ENCODE peak calls at places on chromosomes 4 and X, in seven cellular contexts. One of them, this sample, is unnamed.

GRCh38 chr4:144589512-144589911 is 56.4 kb upstream of the HHIP start:
- DNase-seq in MM.1S: peak; percentile 65
- DNase-seq in endothelial cell of umbilical vein: no peak
- DNase-seq in endothelial cell: no peak
- DNase-seq in neural progenitor cell: no peak
- DNase-seq in kidney: no peak
- DNase-seq in breast epithelium: no peak
- DNase-seq in this sample: no peak

GRCh38 chrX:793216-793770 is 162.7 kb downstream of the SHOX start:
- DNase-seq in endothelial cell of umbilical vein: no peak
- DNase-seq in breast epithelium: no peak
- DNase-seq in neural progenitor cell: peak; percentile 23
- DNase-seq in MM.1S: no peak
- DNase-seq in kidney: no peak
- DNase-seq in endothelial cell: no peak
- DNase-seq in this sample: no peak

GRCh38 chr4:40471923-40472322 is 136.8 kb downstream of the CHRNA9 start:
- DNase-seq in kidney: no peak
- DNase-seq in endothelial cell: no peak
- DNase-seq in breast epithelium: no peak
- DNase-seq in endothelial cell of umbilical vein: no peak
- DNase-seq in neural progenitor cell: no peak
- DNase-seq in MM.1S: no peak
- DNase-seq in this sample: no peak

GRCh38 chrX:49120104-49120503 is 3.4 kb downstream of the GPKOW start:
- DNase-seq in MM.1S: no peak
- DNase-seq in kidney: no peak
- DNase-seq in endothelial cell of umbilical vein: no peak
- DNase-seq in neural progenitor cell: no peak
- DNase-seq in breast epithelium: no peak
- DNase-seq in endothelial cell: no peak
- DNase-seq in this sample: no peak

GRCh38 chr4:94127707-94128328 is 79.8 kb upstream of the SMARCAD1 start:
- DNase-seq in MM.1S: peak; percentile 43
- DNase-seq in breast epithelium: no peak
- DNase-seq in endothelial cell: no peak
- DNase-seq in kidney: no peak
- DNase-seq in neural progenitor cell: peak; percentile 37
- DNase-seq in endothelial cell of umbilical vein: peak; percentile 36
- DNase-seq in this sample: no peak

GRCh38 chr4:172547724-172548123 is 620.9 kb upstream of the GALNT7 start:
- DNase-seq in breast epithelium: no peak
- DNase-seq in endothelial cell: no peak
- DNase-seq in neural progenitor cell: no peak
- DNase-seq in kidney: no peak
- DNase-seq in endothelial cell of umbilical vein: no peak
- DNase-seq in MM.1S: no peak
- DNase-seq in this sample: peak; percentile 9

GRCh38 chr4:54099959-54100606 is at the start of gene GSX2:
- DNase-seq in breast epithelium: no peak
- DNase-seq in endothelial cell of umbilical vein: no peak
- DNase-seq in MM.1S: no peak
- DNase-seq in neural progenitor cell: peak; percentile 54
- DNase-seq in endothelial cell: no peak
- DNase-seq in kidney: no peak
- DNase-seq in this sample: peak; percentile 40

GRCh38 chr4:185708348-185708747 is 103.6 kb downstream of the SORBS2 start:
- DNase-seq in neural progenitor cell: no peak
- DNase-seq in MM.1S: no peak
- DNase-seq in endothelial cell of umbilical vein: peak; percentile 82
- DNase-seq in endothelial cell: no peak
- DNase-seq in kidney: no peak
- DNase-seq in breast epithelium: no peak
- DNase-seq in this sample: no peak

GRCh38 chrX:97763391-97763790 is 879.7 kb downstream of the RPA4 start:
- DNase-seq in breast epithelium: no peak
- DNase-seq in kidney: no peak
- DNase-seq in neural progenitor cell: peak; percentile 22
- DNase-seq in endothelial cell of umbilical vein: no peak
- DNase-seq in endothelial cell: no peak
- DNase-seq in MM.1S: no peak
- DNase-seq in this sample: no peak

GRCh38 chr4:98204236-98204553 is 57.0 kb upstream of the RAP1GDS1 start:
- DNase-seq in kidney: no peak
- DNase-seq in breast epithelium: no peak
- DNase-seq in MM.1S: no peak
- DNase-seq in endothelial cell: no peak
- DNase-seq in endothelial cell of umbilical vein: no peak
- DNase-seq in neural progenitor cell: no peak
- DNase-seq in this sample: no peak

GRCh38 chrX:15475021-15475420 is 18.1 kb downstream of the PIR start:
- DNase-seq in kidney: no peak
- DNase-seq in endothelial cell: no peak
- DNase-seq in MM.1S: no peak
- DNase-seq in breast epithelium: no peak
- DNase-seq in neural progenitor cell: no peak
- DNase-seq in endothelial cell of umbilical vein: peak; percentile 68
- DNase-seq in this sample: no peak

GRCh38 chr4:5999830-6000365 is 18.3 kb downstream of the C4orf50 start:
- DNase-seq in breast epithelium: no peak
- DNase-seq in endothelial cell of umbilical vein: no peak
- DNase-seq in endothelial cell: no peak
- DNase-seq in neural progenitor cell: no peak
- DNase-seq in MM.1S: no peak
- DNase-seq in kidney: peak; percentile 37
- DNase-seq in this sample: no peak

GRCh38 chr4:165288639-165289428 is 38.6 kb upstream of the MSMO1 start:
- DNase-seq in kidney: no peak
- DNase-seq in breast epithelium: no peak
- DNase-seq in endothelial cell of umbilical vein: no peak
- DNase-seq in endothelial cell: no peak
- DNase-seq in neural progenitor cell: no peak
- DNase-seq in MM.1S: no peak
- DNase-seq in this sample: no peak

GRCh38 chr4:76850010-76850441 is 47.9 kb downstream of the SOWAHB start:
- DNase-seq in endothelial cell of umbilical vein: peak; percentile 76
- DNase-seq in neural progenitor cell: no peak
- DNase-seq in MM.1S: no peak
- DNase-seq in endothelial cell: no peak
- DNase-seq in kidney: no peak
- DNase-seq in breast epithelium: no peak
- DNase-seq in this sample: no peak

GRCh38 chr4:34293459-34293858 is 1950.9 kb downstream of the ARAP2 start:
- DNase-seq in kidney: no peak
- DNase-seq in endothelial cell of umbilical vein: no peak
- DNase-seq in endothelial cell: no peak
- DNase-seq in breast epithelium: no peak
- DNase-seq in neural progenitor cell: no peak
- DNase-seq in MM.1S: no peak
- DNase-seq in this sample: no peak

GRCh38 chrX:24391362-24391761 is 30.9 kb downstream of the SUPT20HL1 start:
- DNase-seq in MM.1S: no peak
- DNase-seq in endothelial cell: no peak
- DNase-seq in kidney: no peak
- DNase-seq in neural progenitor cell: no peak
- DNase-seq in breast epithelium: no peak
- DNase-seq in endothelial cell of umbilical vein: no peak
- DNase-seq in this sample: no peak
- TF ChIP-seq CTCF in MM.1S: no peak
- TF ChIP-seq CTCF in endothelial cell: no peak
- TF ChIP-seq CTCF in kidney: no peak
- TF ChIP-seq CTCF in neural progenitor cell: no peak
- TF ChIP-seq CTCF in breast epithelium: no peak
- TF ChIP-seq CTCF in endothelial cell of umbilical vein: no peak
- TF ChIP-seq CTCF in this sample: no peak

GRCh38 chr4:130563185-130563890 is 1467.4 kb downstream of the C4orf33 start:
- DNase-seq in neural progenitor cell: peak; percentile 82
- DNase-seq in MM.1S: peak; percentile 26
- DNase-seq in endothelial cell: peak; percentile 27
- DNase-seq in endothelial cell of umbilical vein: peak; percentile 73
- DNase-seq in breast epithelium: no peak
- DNase-seq in kidney: no peak
- DNase-seq in this sample: peak; percentile 48
- TF ChIP-seq CTCF in neural progenitor cell: peak; percentile 69
- TF ChIP-seq CTCF in MM.1S: peak; percentile 60
- TF ChIP-seq CTCF in endothelial cell: no peak
- TF ChIP-seq CTCF in endothelial cell of umbilical vein: peak; percentile 53
- TF ChIP-seq CTCF in breast epithelium: peak; percentile 15
- TF ChIP-seq CTCF in kidney: peak; percentile 30
- TF ChIP-seq CTCF in this sample: peak; percentile 59

DNA sequence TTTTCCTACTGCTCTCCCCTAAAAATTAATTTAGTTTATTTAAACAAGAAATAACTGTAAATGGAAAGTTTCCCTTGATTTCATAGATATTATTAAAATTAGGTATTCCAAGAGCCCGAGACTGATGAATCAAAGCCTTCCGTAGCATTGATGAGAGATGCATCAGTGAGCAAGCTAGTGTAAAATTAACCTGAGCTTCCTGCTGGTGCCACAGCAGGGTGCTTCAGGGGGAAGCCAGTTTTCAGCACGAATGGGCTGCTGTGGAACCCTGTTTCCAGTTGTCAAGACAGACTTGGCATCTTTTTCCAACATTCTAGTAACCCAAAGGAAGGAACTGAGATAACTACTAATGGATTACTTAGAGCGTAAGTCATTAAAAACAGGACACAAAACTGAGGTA is 221.7 kb downstream of the RBMX2 start:
- DNase-seq in neural progenitor cell: no peak
- DNase-seq in endothelial cell: no peak
- DNase-seq in MM.1S: no peak
- DNase-seq in endothelial cell of umbilical vein: no peak
- DNase-seq in kidney: no peak
- DNase-seq in breast epithelium: no peak
- DNase-seq in this sample: no peak
- TF ChIP-seq CTCF in neural progenitor cell: no peak
- TF ChIP-seq CTCF in endothelial cell: no peak
- TF ChIP-seq CTCF in MM.1S: no peak
- TF ChIP-seq CTCF in endothelial cell of umbilical vein: no peak
- TF ChIP-seq CTCF in kidney: no peak
- TF ChIP-seq CTCF in breast epithelium: no peak
- TF ChIP-seq CTCF in this sample: no peak

GRCh38 chrX:133958997-133959688 is 26.3 kb downstream of the GPC3 start:
- DNase-seq in kidney: no peak
- DNase-seq in MM.1S: no peak
- DNase-seq in breast epithelium: no peak
- DNase-seq in endothelial cell of umbilical vein: no peak
- DNase-seq in endothelial cell: no peak
- DNase-seq in neural progenitor cell: no peak
- DNase-seq in this sample: no peak
- TF ChIP-seq CTCF in kidney: peak; percentile 19
- TF ChIP-seq CTCF in MM.1S: no peak
- TF ChIP-seq CTCF in breast epithelium: no peak
- TF ChIP-seq CTCF in endothelial cell of umbilical vein: no peak
- TF ChIP-seq CTCF in endothelial cell: no peak
- TF ChIP-seq CTCF in neural progenitor cell: no peak
- TF ChIP-seq CTCF in this sample: no peak

DNA sequence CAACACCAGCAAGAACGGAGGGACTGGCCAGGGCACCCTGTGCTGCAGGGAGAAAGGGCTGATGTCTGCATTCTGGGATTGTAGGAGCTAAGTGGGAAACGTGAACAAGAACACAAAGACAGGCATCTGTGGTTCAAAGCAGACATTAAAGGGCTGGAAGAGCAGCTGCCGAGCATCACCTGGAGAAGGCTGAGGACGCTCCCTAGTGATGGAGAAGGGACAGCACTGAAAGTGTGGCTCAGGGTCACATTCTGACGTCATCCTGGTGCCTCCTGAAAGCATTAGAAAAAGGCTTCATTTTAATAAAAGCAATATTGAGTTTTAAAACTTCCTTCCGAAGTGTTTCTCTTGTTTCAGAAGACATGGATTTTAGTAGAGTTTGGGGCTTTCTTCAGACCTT is 62.3 kb downstream of the CLDN22 start:
- DNase-seq in MM.1S: no peak
- DNase-seq in endothelial cell of umbilical vein: no peak
- DNase-seq in breast epithelium: no peak
- DNase-seq in kidney: no peak
- DNase-seq in neural progenitor cell: peak; percentile 15
- DNase-seq in endothelial cell: no peak
- DNase-seq in this sample: no peak
- TF ChIP-seq CTCF in MM.1S: no peak
- TF ChIP-seq CTCF in endothelial cell of umbilical vein: no peak
- TF ChIP-seq CTCF in breast epithelium: no peak
- TF ChIP-seq CTCF in kidney: no peak
- TF ChIP-seq CTCF in neural progenitor cell: peak; percentile 15
- TF ChIP-seq CTCF in endothelial cell: no peak
- TF ChIP-seq CTCF in this sample: no peak

GRCh38 chr4:154123897-154124296 is 335.0 kb upstream of the SFRP2 start:
- DNase-seq in neural progenitor cell: no peak
- DNase-seq in endothelial cell of umbilical vein: no peak
- DNase-seq in endothelial cell: no peak
- DNase-seq in MM.1S: no peak
- DNase-seq in kidney: no peak
- DNase-seq in breast epithelium: no peak
- DNase-seq in this sample: no peak

GRCh38 chr4:154120690-154121089 is 331.8 kb upstream of the SFRP2 start:
- DNase-seq in neural progenitor cell: no peak
- DNase-seq in kidney: no peak
- DNase-seq in breast epithelium: no peak
- DNase-seq in endothelial cell of umbilical vein: no peak
- DNase-seq in MM.1S: no peak
- DNase-seq in endothelial cell: no peak
- DNase-seq in this sample: no peak

GRCh38 chr4:154124539-154125255 is 335.8 kb upstream of the SFRP2 start:
- DNase-seq in endothelial cell of umbilical vein: no peak
- DNase-seq in breast epithelium: no peak
- DNase-seq in neural progenitor cell: no peak
- DNase-seq in MM.1S: no peak
- DNase-seq in endothelial cell: no peak
- DNase-seq in kidney: no peak
- DNase-seq in this sample: no peak

GRCh38 chr4:154120277-154120676 is 331.4 kb upstream of the SFRP2 start:
- DNase-seq in endothelial cell of umbilical vein: no peak
- DNase-seq in MM.1S: peak; percentile 78
- DNase-seq in breast epithelium: no peak
- DNase-seq in endothelial cell: no peak
- DNase-seq in neural progenitor cell: no peak
- DNase-seq in kidney: no peak
- DNase-seq in this sample: no peak

GRCh38 chr4:154119317-154119716 is 330.4 kb upstream of the SFRP2 start:
- DNase-seq in endothelial cell of umbilical vein: no peak
- DNase-seq in endothelial cell: no peak
- DNase-seq in breast epithelium: no peak
- DNase-seq in neural progenitor cell: peak; percentile 37
- DNase-seq in MM.1S: no peak
- DNase-seq in kidney: no peak
- DNase-seq in this sample: no peak
- TF ChIP-seq CTCF in endothelial cell of umbilical vein: no peak
- TF ChIP-seq CTCF in endothelial cell: no peak
- TF ChIP-seq CTCF in breast epithelium: no peak
- TF ChIP-seq CTCF in neural progenitor cell: peak; percentile 43
- TF ChIP-seq CTCF in MM.1S: no peak
- TF ChIP-seq CTCF in kidney: no peak
- TF ChIP-seq CTCF in this sample: no peak

GRCh38 chr4:142567199-142567598 is 278.9 kb downstream of the INPP4B start:
- DNase-seq in endothelial cell: no peak
- DNase-seq in kidney: no peak
- DNase-seq in MM.1S: no peak
- DNase-seq in endothelial cell of umbilical vein: no peak
- DNase-seq in breast epithelium: no peak
- DNase-seq in neural progenitor cell: peak; percentile 88
- DNase-seq in this sample: no peak
- TF ChIP-seq CTCF in endothelial cell: no peak
- TF ChIP-seq CTCF in kidney: no peak
- TF ChIP-seq CTCF in MM.1S: no peak
- TF ChIP-seq CTCF in endothelial cell of umbilical vein: no peak
- TF ChIP-seq CTCF in breast epithelium: no peak
- TF ChIP-seq CTCF in neural progenitor cell: peak; percentile 48
- TF ChIP-seq CTCF in this sample: no peak

GRCh38 chr4:124913237-124913636 is 200.7 kb upstream of the ANKRD50 start:
- DNase-seq in neural progenitor cell: no peak
- DNase-seq in kidney: no peak
- DNase-seq in MM.1S: no peak
- DNase-seq in breast epithelium: no peak
- DNase-seq in endothelial cell: no peak
- DNase-seq in endothelial cell of umbilical vein: no peak
- DNase-seq in this sample: no peak
- TF ChIP-seq CTCF in neural progenitor cell: no peak
- TF ChIP-seq CTCF in kidney: no peak
- TF ChIP-seq CTCF in MM.1S: peak; percentile 3
- TF ChIP-seq CTCF in breast epithelium: no peak
- TF ChIP-seq CTCF in endothelial cell: no peak
- TF ChIP-seq CTCF in endothelial cell of umbilical vein: no peak
- TF ChIP-seq CTCF in this sample: no peak